ENCODE peak calls at places on chromosomes 4 and X, in six cellular contexts. F is CD8-positive, alpha-beta T cell; W is cardiac fibroblast; Y is Calu3; N is left lung; D is astrocyte of the cerebellum. L is an unnamed sample.

GRCh38 chrX:20596856-20597255 is 330.1 kb upstream of the RPS6KA3 start:
- DNase-seq in F (no peak), W (no peak), Y (no peak), N (no peak), D (no peak), L (no peak)

GRCh38 chr4:24856586-24856985 is 56.3 kb downstream of the CCDC149 start:
- DNase-seq in F (no peak), W (peak), Y (peak), N (no peak), D (peak), L (no peak)

GRCh38 chr4:185513489-185514181 is 21.7 kb downstream of the PDLIM3 start:
- DNase-seq in F (no peak), W (peak), Y (no peak), N (no peak), D (no peak), L (no peak)

GRCh38 chr4:57040510-57040909 is 61.8 kb downstream of the POLR2B start:
- DNase-seq in F (no peak), W (no peak), Y (no peak), N (no peak), D (no peak), L (no peak)

GRCh38 chr4:39464886-39465501 is 6.1 kb downstream of the LIAS start:
- DNase-seq in F (no peak), W (peak), Y (no peak), N (no peak), D (peak), L (no peak)

GRCh38 chr4:123997736-123998449 is 601.3 kb downstream of the SPRY1 start:
- DNase-seq in F (no peak), W (no peak), Y (no peak), N (no peak), D (no peak), L (no peak)

GRCh38 chr4:31545330-31545729 is 825.2 kb downstream of the PCDH7 start:
- DNase-seq in F (no peak), W (no peak), Y (no peak), N (no peak), D (no peak), L (no peak)

GRCh38 chrX:100424012-100424411 is 13.9 kb upstream of the PCDH19 start:
- DNase-seq in F (no peak), W (no peak), Y (peak), N (no peak), D (no peak), L (no peak)

GRCh38 chrX:153726286-153727107 is 1.8 kb downstream of the ABCD1 start:
- DNase-seq in F (no peak), W (peak), Y (peak), N (peak), D (no peak), L (no peak)

GRCh38 chr4:824461-825062 is 1.4 kb downstream of the CPLX1 start:
- DNase-seq in F (no peak), W (no peak), Y (no peak), N (peak), D (no peak), L (no peak)

GRCh38 chr4:144582975-144583374 is 63.0 kb upstream of the HHIP start:
- DNase-seq in F (no peak), W (peak), Y (no peak), N (no peak), D (no peak), L (no peak)

GRCh38 chrX:155679715-155680114 is 67.0 kb upstream of the TMLHE start:
- DNase-seq in F (no peak), W (no peak), Y (no peak), N (no peak), D (no peak), L (no peak)

GRCh38 chrX:27008486-27008885 is 454.7 kb downstream of the PPP4R3C start:
- DNase-seq in F (no peak), W (no peak), Y (no peak), N (no peak), D (no peak), L (no peak)

GRCh38 chr4:172786039-172786792 is 382.4 kb upstream of the GALNT7 start:
- DNase-seq in F (no peak), W (peak), Y (no peak), N (peak), D (peak), L (no peak)

GRCh38 chrX:47278684-47279083 is 45.9 kb downstream of the USP11 start:
- DNase-seq in F (no peak), W (peak), Y (no peak), N (no peak), D (no peak), L (no peak)

GRCh38 chrX:26100421-26100920 is 37.7 kb upstream of the MAGEB18 start:
- DNase-seq in F (no peak), W (peak), Y (no peak), N (no peak), D (no peak), L (no peak)

GRCh38 chrX:126552313-126553022 is at the start of gene DCAF12L1:
- DNase-seq in F (no peak), W (no peak), Y (no peak), N (peak), D (no peak), L (no peak)

GRCh38 chr4:6878451-6879059 is 31.1 kb upstream of the TBC1D14 start:
- DNase-seq in F (no peak), W (no peak), Y (no peak), N (no peak), D (no peak), L (no peak)

GRCh38 chrX:47224896-47225290 is 6.4 kb downstream of the CDK16 start:
- DNase-seq in F (no peak), W (no peak), Y (no peak), N (no peak), D (no peak), L (no peak)

GRCh38 chr4:26130173-26130572 is 190.6 kb upstream of the RBPJ start:
- DNase-seq in F (no peak), W (no peak), Y (no peak), N (no peak), D (no peak), L (no peak)

GRCh38 chrX:84475596-84475995 is 26.7 kb downstream of the HDX start:
- DNase-seq in F (no peak), W (no peak), Y (no peak), N (no peak), D (no peak), L (no peak)

GRCh38 chrX:15173411-15173810 is 96.5 kb downstream of the ASB9 start:
- DNase-seq in F (no peak), W (no peak), Y (no peak), N (no peak), D (no peak), L (no peak)

GRCh38 chr4:158818595-158818994 is 49.8 kb downstream of the FNIP2 start:
- DNase-seq in F (no peak), W (peak), Y (no peak), N (no peak), D (no peak), L (no peak)

GRCh38 chrX:15416133-15416993 is 32.1 kb upstream of the VEGFD start:
- DNase-seq in F (no peak), W (peak), Y (no peak), N (no peak), D (no peak), L (no peak)

GRCh38 chr4:36394352-36394903 is 113.0 kb downstream of the DTHD1 start:
- DNase-seq in F (no peak), W (no peak), Y (no peak), N (no peak), D (no peak), L (no peak)

GRCh38 chrX:23127586-23127985 is 127.8 kb downstream of the DDX53 start:
- DNase-seq in F (no peak), W (no peak), Y (no peak), N (no peak), D (no peak), L (no peak)

GRCh38 chr4:78928835-78929234 is 10.4 kb downstream of the PAQR3 start:
- DNase-seq in F (no peak), W (no peak), Y (no peak), N (no peak), D (no peak), L (no peak)

GRCh38 chr4:84855774-84856173 is 110.7 kb downstream of the WDFY3 start:
- DNase-seq in F (no peak), W (peak), Y (no peak), N (no peak), D (no peak), L (no peak)

GRCh38 chr4:105440890-105441289 is 33.0 kb downstream of the PPA2 start:
- DNase-seq in F (no peak), W (peak), Y (no peak), N (no peak), D (no peak), L (no peak)
- TF ChIP-seq CTCF in F (no peak), W (no peak), Y (no peak), N (no peak), D (no peak), L (no peak)

GRCh38 chr4:65089666-65090065 is 580.6 kb downstream of the EPHA5 start:
- DNase-seq in F (no peak), W (peak), Y (no peak), N (no peak), D (no peak), L (no peak)
- TF ChIP-seq CTCF in F (no peak), W (peak), Y (no peak), N (no peak), D (peak), L (peak)

DNA sequence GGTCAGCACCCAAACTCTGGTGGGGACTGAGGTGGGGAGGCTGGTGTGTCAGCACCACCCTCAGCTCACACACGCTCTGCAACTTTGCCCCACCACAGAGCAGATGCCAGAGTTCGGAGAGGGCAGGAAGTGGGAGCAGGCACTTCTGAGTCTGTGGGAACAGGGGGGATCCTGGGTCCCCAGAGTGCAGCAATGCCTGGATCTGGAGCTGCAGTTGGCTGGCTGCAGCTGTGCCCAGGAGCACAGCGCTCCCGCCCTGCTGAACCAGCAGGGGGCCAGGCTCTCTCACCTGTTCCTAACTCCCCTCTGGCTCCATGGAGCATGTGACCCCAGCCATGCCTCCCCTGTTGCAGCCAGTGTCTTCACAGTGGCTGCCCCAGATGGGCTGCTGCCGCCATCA is 252.4 kb downstream of the SPOCK3 start:
- DNase-seq in F (no peak), W (no peak), Y (no peak), N (no peak), D (no peak), L (no peak)
- TF ChIP-seq CTCF in F (no peak), W (no peak), Y (no peak), N (no peak), D (no peak), L (no peak)

GRCh38 chr4:148415500-148415899 is 26.7 kb downstream of the NR3C2 start:
- DNase-seq in F (no peak), W (peak), Y (no peak), N (no peak), D (no peak), L (no peak)
- TF ChIP-seq CTCF in F (no peak), W (no peak), Y (no peak), N (no peak), D (peak), L (no peak)

GRCh38 chrX:56025872-56026571 is 206.1 kb upstream of the KLF8 start:
- DNase-seq in F (no peak), W (no peak), Y (peak), N (no peak), D (no peak), L (no peak)
- TF ChIP-seq CTCF in F (no peak), W (no peak), Y (no peak), N (no peak), D (no peak), L (no peak)

DNA sequence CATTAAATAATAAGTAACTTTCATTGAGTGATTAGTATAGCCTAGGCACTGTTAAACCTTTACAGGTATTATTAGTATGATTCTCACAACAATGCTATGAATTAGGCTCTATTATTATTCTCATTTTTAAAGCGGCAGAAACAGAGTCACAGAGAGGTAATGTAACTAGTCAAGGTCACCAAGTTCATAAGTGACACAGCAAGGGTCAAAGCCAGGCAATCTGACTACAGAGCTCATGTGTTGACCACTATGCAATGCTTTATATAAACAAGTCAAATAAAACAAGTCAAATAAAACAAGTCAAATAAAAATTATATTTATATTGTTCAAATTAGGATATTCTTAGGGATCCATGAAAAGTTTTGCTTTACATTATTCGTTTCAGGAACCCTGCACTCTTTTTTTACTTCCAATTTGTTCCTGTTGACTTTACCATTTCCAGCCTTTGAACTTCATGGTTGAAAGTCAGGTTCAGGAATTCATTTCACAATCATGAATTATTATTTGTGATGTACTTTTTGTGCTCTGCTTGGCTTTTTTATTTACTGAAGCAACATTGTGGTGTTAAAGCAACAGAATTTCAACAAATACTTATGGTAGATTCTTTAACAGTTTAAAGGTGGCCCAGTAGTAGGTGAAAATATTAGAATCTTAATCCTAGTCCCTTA is 18.0 kb upstream of the ZC4H2 start:
- DNase-seq in F (no peak), W (no peak), Y (no peak), N (no peak), D (no peak), L (no peak)
- TF ChIP-seq CTCF in F (no peak), W (no peak), Y (no peak), N (no peak), D (no peak), L (no peak)

L was measured in osteocyte.